ENCODE peak calls at places on chromosomes 7 and 10, in ten cellular contexts. A is NCI-H774; G is CMK; K is RCC 7860; P is naive thymus-derived CD4-positive, alpha-beta T cell; U is GM04504; W is amniotic stem cell; C is foreskin fibroblast; B is activated naive CD8-positive, alpha-beta T cell treated with anti-CD3 and anti-CD28 coated beads, Interleukin-2, amount 50 U/mL, for 24 hours; J is stimulated activated CD4-positive, alpha-beta T cell treated with anti-CD3 and anti-CD28 coated beads, Interleukin-2, amount 100 ng/mL, for 48 hours. I is an unnamed sample.

GRCh38 chr7:31373337-31374289 is 33.1 kb upstream of the NEUROD6 start:
- DNase-seq in K (peak), J (no peak), P (no peak), W (peak), A (no peak), B (no peak), C (peak), G (no peak), U (peak), I (no peak)

GRCh38 chr7:142784096-142784495 is 13.3 kb downstream of the PRSS2 start:
- DNase-seq in G (no peak), W (no peak), J (no peak), A (no peak), P (no peak), U (no peak), B (no peak), C (no peak), K (no peak), I (no peak)

GRCh38 chr7:27154901-27155815 is 1.3 kb downstream of the HOXA7 start:
- DNase-seq in P (peak), U (no peak), W (no peak), A (no peak), K (peak), B (no peak), G (no peak), J (no peak), C (no peak), I (no peak)

GRCh38 chr7:110090113-110090820 is 1000.7 kb upstream of the LRRN3 start:
- DNase-seq in A (no peak), C (peak), K (peak), W (no peak), J (no peak), B (no peak), P (peak), G (no peak), U (no peak), I (no peak)

GRCh38 chr7:148492157-148492860 is 98.3 kb upstream of the C7orf33 start:
- DNase-seq in K (no peak), G (no peak), J (no peak), U (no peak), C (no peak), A (no peak), P (no peak), B (no peak), W (no peak), I (no peak)

GRCh38 chr7:44144426-44144967 is 3.4 kb upstream of the MYL7 start:
- DNase-seq in P (no peak), J (no peak), C (no peak), A (no peak), W (no peak), G (no peak), U (no peak), K (no peak), B (no peak), I (no peak)

GRCh38 chr7:52085610-52086009 is 769.0 kb upstream of the COBL start:
- DNase-seq in C (no peak), K (no peak), U (no peak), P (no peak), A (no peak), G (no peak), W (no peak), J (no peak), B (no peak), I (no peak)

GRCh38 chr10:35934637-35934995 is 292.5 kb upstream of the FZD8 start:
- DNase-seq in G (no peak), C (no peak), P (no peak), W (no peak), A (no peak), K (no peak), B (no peak), J (no peak), U (no peak), I (no peak)

GRCh38 chr7:99766484-99767099 is 17.4 kb downstream of the CYP3A4 start:
- DNase-seq in A (no peak), P (no peak), K (no peak), B (no peak), W (no peak), J (no peak), C (peak), U (no peak), G (no peak), I (no peak)

I was measured in stimulated activated naive B cell treated with anti-CD40 and anti-IgM and Interleukin-4, amounts not matched to agents 10 μg/mL and 1 μg/mL and 100 μg/mL, for 72 hours.